ENCODE peak calls at places on chromosomes 7 and 10, in nine cellular contexts. M is stimulated activated CD4-positive, alpha-beta T cell treated with anti-CD3 and anti-CD28 coated beads, TNF-alpha, amount 100 ng/mL, for 4 hours; W is NCI-H748 treated with DMSO at 0.1 percent for 48 hours; Q is T-helper 2 cell; H is Calu3; E is mucosa of gallbladder; D is lower leg skin; X is DMS153; I is ELR. B is an unnamed sample.
A peak's percentile ranks its signal among the peaks of the same experiment; 100 is the strongest.

GRCh38 chr7:108839091-108839490 is 269.4 kb downstream of the DNAJB9 start:
- DNase-seq in W (no peak), E (no peak), H (no peak), I (peak; percentile 84), D (no peak), X (no peak), M (no peak), Q (no peak), B (no peak)

GRCh38 chr7:5500056-5500776 is 76.6 kb upstream of the TNRC18 start:
- DNase-seq in W (no peak), Q (no peak), I (peak; percentile 49), D (no peak), X (no peak), M (no peak), E (no peak), H (no peak), B (no peak)

GRCh38 chr7:28211006-28211405 is 30.4 kb upstream of the JAZF1 start:
- DNase-seq in D (no peak), E (no peak), M (no peak), X (no peak), Q (no peak), W (no peak), I (no peak), H (no peak), B (no peak)

GRCh38 chr7:37336259-37336658 is 112.4 kb downstream of the ELMO1 start:
- DNase-seq in X (no peak), W (no peak), I (no peak), M (no peak), H (no peak), D (no peak), Q (no peak), E (no peak), B (no peak)

GRCh38 chr7:45033261-45033930 is 33.4 kb downstream of the CCM2 start:
- DNase-seq in Q (no peak), E (no peak), X (no peak), I (peak; percentile 53), H (no peak), D (peak; percentile 81), W (no peak), M (no peak), B (no peak)

GRCh38 chr10:31871266-31871887 is 57.3 kb downstream of the ARHGAP12 start:
- DNase-seq in X (no peak), I (no peak), Q (no peak), D (no peak), W (no peak), M (no peak), H (no peak), E (no peak), B (no peak)

GRCh38 chr7:55117286-55117685 is 98.5 kb downstream of the EGFR start:
- DNase-seq in D (peak; percentile 66), X (no peak), E (no peak), W (no peak), Q (no peak), H (no peak), I (no peak), M (no peak), B (no peak)

GRCh38 chr10:93463723-93464511 is 18.2 kb downstream of the MYOF start:
- DNase-seq in E (no peak), Q (no peak), I (peak; percentile 59), M (no peak), X (no peak), W (no peak), H (no peak), D (peak; percentile 88), B (no peak)

GRCh38 chr7:78450754-78451153 is 652.2 kb downstream of the PHTF2 start:
- DNase-seq in E (no peak), Q (no peak), I (no peak), X (no peak), M (no peak), W (no peak), D (no peak), H (no peak), B (no peak)

GRCh38 chr7:94507962-94508361 is 1.6 kb upstream of the CASD1 start:
- DNase-seq in I (no peak), X (peak; percentile 51), E (no peak), W (peak; percentile 36), D (no peak), H (no peak), M (no peak), Q (no peak), B (no peak)

GRCh38 chr7:16982640-16983103 is 100.9 kb upstream of the AGR3 start:
- DNase-seq in W (peak; percentile 49), M (no peak), Q (no peak), E (no peak), X (peak; percentile 27), D (no peak), H (peak; percentile 52), I (peak; percentile 73), B (peak; percentile 70)

B was measured in SHP77 treated with DMSO at 0.1 percent for 48 hours.